ENCODE peak calls at places on chromosomes 12 and 14, in seven cellular contexts. W is activated CD4-positive, alpha-beta T cell treated with anti-CD3 and anti-CD28 coated beads, Interleukin-2, amount 10 ng/mL, durations not matched to agents 7 days and 5 days; Z is NCI-H748 treated with DMSO at 0.1 percent for 48 hours; B is activated effector memory CD4-positive, alpha-beta T cell treated with anti-CD3 and anti-CD28 coated beads, Interleukin-2, amount 50 U/mL, for 16 hours; D is NCI-H2107; Y is HT1080; G is stimulated activated CD4-positive, alpha-beta T cell treated with anti-CD3 and anti-CD28 coated beads, Interleukin-4, amount 100 ng/mL, for 24 hours. F is an unnamed sample.

GRCh38 chr12:58262796-58263195 is 321.4 kb downstream of the ATP23 start:
- DNase-seq in Y (no peak), D (no peak), Z (no peak), W (no peak), G (no peak), B (no peak), F (no peak)

GRCh38 chr12:106903241-106903950 is 52.3 kb upstream of the TMEM263 start:
- DNase-seq in G (peak; percentile 71), Y (peak; percentile 9), D (peak; percentile 41), W (peak; percentile 73), B (peak; percentile 91), Z (peak; percentile 81), F (no peak)

GRCh38 chr12:88501976-88502938 is 78.0 kb downstream of the KITLG start:
- DNase-seq in Y (peak; percentile 58), G (no peak), D (no peak), Z (no peak), W (no peak), B (no peak), F (no peak)

GRCh38 chr14:72921396-72921795 is 4.9 kb upstream of the DCAF4 start:
- DNase-seq in Z (no peak), G (no peak), D (no peak), B (no peak), Y (no peak), W (no peak), F (no peak)

GRCh38 chr14:104141621-104142091 is 3.3 kb downstream of the KIF26A start:
- DNase-seq in D (no peak), G (no peak), B (peak; percentile 55), Z (no peak), W (no peak), Y (no peak), F (no peak)

GRCh38 chr12:53381739-53382630 is 2.0 kb downstream of the SP1 start:
- DNase-seq in D (no peak), Z (no peak), Y (peak; percentile 50), G (peak; percentile 33), W (peak; percentile 62), B (peak; percentile 75), F (no peak)

GRCh38 chr14:93719234-93719633 is 69.1 kb downstream of the PRIMA1 start:
- DNase-seq in B (no peak), Y (no peak), D (no peak), G (no peak), W (no peak), Z (no peak), F (no peak)

GRCh38 chr14:39762576-39763401 is 330.6 kb upstream of the FBXO33 start:
- DNase-seq in G (peak; percentile 7), W (no peak), Y (peak; percentile 1), Z (no peak), D (no peak), B (no peak), F (no peak)

GRCh38 chr12:93127582-93128331 is 198.7 kb upstream of the EEA1 start:
- DNase-seq in Z (no peak), W (no peak), G (no peak), D (peak; percentile 65), Y (no peak), B (no peak), F (peak; percentile 76)

GRCh38 chr12:100128509-100128908 is 14.2 kb downstream of the BLTP3B start:
- DNase-seq in D (no peak), Y (peak; percentile 14), Z (no peak), W (no peak), B (no peak), G (no peak), F (peak; percentile 42)

GRCh38 chr14:55794655-55795583 is 214.9 kb downstream of the KTN1 start:
- DNase-seq in G (no peak), Y (peak; percentile 64), D (no peak), B (no peak), Z (peak; percentile 41), W (no peak), F (no peak)

GRCh38 chr14:88515499-88516221 is 39.1 kb downstream of the PTPN21 start:
- DNase-seq in Z (no peak), W (no peak), Y (no peak), G (no peak), B (no peak), D (no peak), F (no peak)

GRCh38 chr12:121839993-121840761 is 18.5 kb downstream of the HPD start:
- DNase-seq in Y (no peak), G (no peak), Z (no peak), W (no peak), D (no peak), B (no peak), F (no peak)

GRCh38 chr12:115312901-115313300 is 628.9 kb upstream of the TBX3 start:
- DNase-seq in Y (no peak), G (no peak), D (no peak), Z (peak; percentile 90), B (no peak), W (no peak), F (no peak)

GRCh38 chr12:110622582-110622981 is 8.7 kb downstream of the TCTN1 start:
- DNase-seq in W (no peak), B (no peak), Z (no peak), Y (no peak), G (no peak), D (no peak), F (no peak)

GRCh38 chr14:103828315-103828967 is 18.9 kb downstream of the PPP1R13B start:
- DNase-seq in W (no peak), D (no peak), Z (no peak), G (no peak), B (no peak), Y (no peak), F (no peak)

GRCh38 chr12:28424965-28425364 is 234.7 kb downstream of the CCDC91 start:
- DNase-seq in D (no peak), Y (no peak), G (no peak), B (no peak), Z (no peak), W (no peak), F (no peak)